ENCODE peak calls at places on chromosomes 5 and 9, in five cellular contexts. Q is CD4-positive, alpha-beta T cell; B is colonic mucosa; V is heart left ventricle; Z is tibial artery. J is an unnamed sample.

GRCh38 chr9:17723656-17724055 is 144.8 kb downstream of the SH3GL2 start:
- DNase-seq in Q (no peak), B (no peak), V (no peak), Z (no peak), J (no peak)

GRCh38 chr5:178297751-178298150 is 65.1 kb upstream of the PHYKPL start:
- DNase-seq in Q (no peak), B (no peak), V (no peak), Z (peak; percentile 9), J (peak; percentile 32)

GRCh38 chr9:91966503-91966902 is 16.5 kb upstream of the ROR2 start:
- DNase-seq in Q (no peak), B (no peak), V (no peak), Z (no peak), J (no peak)

GRCh38 chr5:170293273-170293672 is 4.3 kb downstream of the LCP2 start:
- DNase-seq in Q (no peak), B (peak; percentile 59), V (peak; percentile 48), Z (peak; percentile 53), J (peak; percentile 78)

GRCh38 chr9:114259800-114260523 is 62.9 kb upstream of the ORM1 start:
- DNase-seq in Q (no peak), B (no peak), V (no peak), Z (no peak), J (no peak)

GRCh38 chr5:3024976-3025375 is 273.5 kb upstream of the IRX2 start:
- DNase-seq in Q (no peak), B (no peak), V (no peak), Z (no peak), J (no peak)

GRCh38 chr9:104177003-104177611 is 83.0 kb downstream of the SMC2 start:
- DNase-seq in Q (no peak), B (no peak), V (no peak), Z (no peak), J (no peak)

GRCh38 chr5:136350339-136350738 is 15.0 kb downstream of the TRPC7 start:
- DNase-seq in Q (no peak), B (no peak), V (no peak), Z (no peak), J (no peak)

GRCh38 chr9:114282926-114283325 is 40.0 kb upstream of the ORM1 start:
- DNase-seq in Q (no peak), B (no peak), V (peak; percentile 1), Z (no peak), J (peak; percentile 17)

GRCh38 chr9:107819772-107820171 is 330.2 kb upstream of the KLF4 start:
- DNase-seq in Q (no peak), B (peak; percentile 64), V (no peak), Z (no peak), J (peak; percentile 75)

GRCh38 chr9:92135576-92135975 is 20.4 kb upstream of the SPTLC1 start:
- DNase-seq in Q (no peak), B (no peak), V (no peak), Z (no peak), J (no peak)

GRCh38 chr5:89346573-89346972 is 463.6 kb upstream of the MEF2C start:
- DNase-seq in Q (no peak), B (no peak), V (no peak), Z (no peak), J (no peak)

GRCh38 chr9:133109931-133110650 is 10.9 kb downstream of the RALGDS start:
- DNase-seq in Q (peak; percentile 3), B (no peak), V (no peak), Z (peak; percentile 12), J (peak; percentile 28)

GRCh38 chr5:17248999-17249634 is 31.7 kb downstream of the BASP1 start:
- DNase-seq in Q (no peak), B (no peak), V (no peak), Z (peak; percentile 39), J (no peak)

GRCh38 chr5:94693043-94693822 is 74.8 kb downstream of the SLF1 start:
- DNase-seq in Q (no peak), B (no peak), V (no peak), Z (no peak), J (no peak)

GRCh38 chr5:177334155-177334551 is 17.3 kb downstream of the LMAN2 start:
- DNase-seq in Q (no peak), B (no peak), V (no peak), Z (no peak), J (no peak)

GRCh38 chr5:138694146-138694545 is 59.1 kb upstream of the CTNNA1 start:
- DNase-seq in Q (no peak), B (no peak), V (no peak), Z (no peak), J (no peak)

GRCh38 chr5:132961887-132962286 is 1.5 kb downstream of the AFF4 start:
- DNase-seq in Q (no peak), B (peak; percentile 24), V (no peak), Z (no peak), J (no peak)

GRCh38 chr5:146137967-146138403 is 32.6 kb upstream of the PLAC8L1 start:
- DNase-seq in Q (no peak), B (peak; percentile 24), V (no peak), Z (no peak), J (peak; percentile 73)

GRCh38 chr5:133386662-133387061 is 225.7 kb downstream of the FSTL4 start:
- DNase-seq in Q (no peak), B (no peak), V (no peak), Z (no peak), J (no peak)

GRCh38 chr9:91786132-91786896 is 163.7 kb downstream of the ROR2 start:
- DNase-seq in Q (no peak), B (no peak), V (no peak), Z (no peak), J (no peak)

GRCh38 chr9:135924628-135925338 is 17.4 kb upstream of the CAMSAP1 start:
- DNase-seq in Q (no peak), B (no peak), V (no peak), Z (no peak), J (no peak)

GRCh38 chr5:40680741-40681350 is 1.1 kb downstream of the PTGER4 start:
- DNase-seq in Q (peak; percentile 44), B (peak; percentile 60), V (no peak), Z (peak; percentile 35), J (peak; percentile 67)

GRCh38 chr9:14006586-14007198 is 307.2 kb downstream of the NFIB start:
- DNase-seq in Q (no peak), B (no peak), V (no peak), Z (no peak), J (no peak)

GRCh38 chr5:14708551-14708950 is 44.0 kb downstream of the OTULIN start:
- DNase-seq in Q (no peak), B (no peak), V (no peak), Z (no peak), J (no peak)

GRCh38 chr9:84932915-84933527 is 263.5 kb downstream of the NTRK2 start:
- DNase-seq in Q (no peak), B (no peak), V (no peak), Z (no peak), J (no peak)

GRCh38 chr9:97675655-97676054 is 21.5 kb downstream of the XPA start:
- DNase-seq in Q (no peak), B (no peak), V (no peak), Z (no peak), J (no peak)

GRCh38 chr5:124285071-124285470 is 461.4 kb downstream of the ZNF608 start:
- DNase-seq in Q (no peak), B (no peak), V (no peak), Z (no peak), J (no peak)

GRCh38 chr9:117779760-117780159 is 75.6 kb downstream of the TLR4 start:
- DNase-seq in Q (no peak), B (no peak), V (no peak), Z (no peak), J (no peak)
- H3K27ac ChIP-seq in Q (no peak overlapping the region), B (no peak overlapping the region), V (no peak overlapping the region), Z (no peak overlapping the region), J (no peak overlapping the region)

DNA sequence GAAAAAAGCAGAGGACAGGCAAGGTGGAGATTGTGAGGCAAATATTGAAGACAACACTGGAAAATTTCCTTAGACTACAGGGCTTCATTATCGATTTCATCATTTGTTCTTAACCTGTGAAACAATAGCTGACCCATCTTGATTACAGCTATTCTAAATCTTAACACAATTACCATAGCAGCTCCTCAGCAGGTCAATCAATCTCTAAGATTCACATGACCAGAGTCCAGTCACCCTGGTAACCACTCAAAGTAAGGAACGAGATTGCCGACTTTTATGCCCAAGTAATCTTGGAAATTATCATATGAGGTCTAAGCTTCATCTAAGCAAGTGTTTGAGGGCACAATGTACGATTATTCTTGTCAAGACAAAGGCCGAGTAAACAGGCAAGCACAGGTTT is 93.8 kb downstream of the TTC39B start:
- DNase-seq in Q (no peak), B (no peak), V (no peak), Z (no peak), J (no peak)
- H3K27ac ChIP-seq in Q (no peak overlapping the region), B (no peak overlapping the region), V (no peak overlapping the region), Z (peak overlapping the region; percentile 65), J (peak overlapping the region; percentile 27)

GRCh38 chr5:23269981-23270380 is 237.4 kb upstream of the PRDM9 start:
- DNase-seq in Q (no peak), B (no peak), V (no peak), Z (no peak), J (no peak)
- H3K27ac ChIP-seq in Q (no peak overlapping the region), B (no peak overlapping the region), V (no peak overlapping the region), Z (no peak overlapping the region), J (no peak overlapping the region)

GRCh38 chr9:115369322-115369957 is 251.5 kb upstream of the TNC start:
- DNase-seq in Q (no peak), B (no peak), V (peak; percentile 15), Z (no peak), J (no peak)

GRCh38 chr9:115378246-115378645 is 260.3 kb upstream of the TNC start:
- DNase-seq in Q (no peak), B (no peak), V (no peak), Z (no peak), J (no peak)

GRCh38 chr9:115373000-115373709 is 255.2 kb upstream of the TNC start:
- DNase-seq in Q (no peak), B (no peak), V (no peak), Z (no peak), J (no peak)

GRCh38 chr9:115374724-115375268 is 256.8 kb upstream of the TNC start:
- DNase-seq in Q (no peak), B (no peak), V (no peak), Z (no peak), J (no peak)

GRCh38 chr9:115373710-115374045 is 255.7 kb upstream of the TNC start:
- DNase-seq in Q (no peak), B (no peak), V (no peak), Z (no peak), J (no peak)
- H3K27ac ChIP-seq in Q (no peak overlapping the region), B (no peak overlapping the region), V (no peak overlapping the region), Z (no peak overlapping the region), J (no peak overlapping the region)

DNA sequence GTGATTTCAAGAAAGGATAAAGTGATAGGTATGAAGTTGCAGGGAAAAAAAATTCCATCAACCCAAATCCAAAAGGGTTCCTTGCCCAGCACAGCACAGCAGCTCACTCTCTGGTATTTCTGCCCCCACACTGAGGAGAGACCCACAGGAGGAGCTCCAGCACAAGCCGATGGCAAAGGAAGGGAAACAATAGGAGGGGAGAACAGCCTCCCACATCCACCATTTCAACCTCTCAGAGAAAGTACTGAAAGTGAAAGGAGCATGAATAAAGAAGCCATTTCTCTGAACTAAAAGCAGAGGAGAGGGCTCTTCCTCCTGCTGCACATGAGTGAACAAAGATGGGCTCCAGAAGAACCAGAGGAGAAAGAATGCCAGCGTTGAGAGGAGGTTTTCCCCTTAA is 54.9 kb upstream of the ZSWIM6 start:
- DNase-seq in Q (no peak), B (no peak), V (no peak), Z (no peak), J (no peak)
- H3K27ac ChIP-seq in Q (no peak overlapping the region), B (peak overlapping the region; percentile 19), V (peak overlapping the region; percentile 43), Z (no peak overlapping the region), J (peak overlapping the region; percentile 73)

GRCh38 chr9:126338945-126339344 is 12.3 kb downstream of the MVB12B start:
- DNase-seq in Q (no peak), B (no peak), V (no peak), Z (no peak), J (no peak)
- H3K27ac ChIP-seq in Q (no peak overlapping the region), B (no peak overlapping the region), V (no peak overlapping the region), Z (no peak overlapping the region), J (no peak overlapping the region)